ENCODE peak calls at places on chromosome 10, in five cellular contexts. One of them, this sample, is unnamed.

GRCh38 chr10:76309744-76310441 is 878.5 kb downstream of the LRMDA start:
- DNase-seq in activated CD4-positive, alpha-beta T cell treated with anti-CD3 and anti-CD28 coated beads for 24 hours: no peak
- DNase-seq in IMR-90: peak
- DNase-seq in caudate nucleus: no peak
- DNase-seq in memory B cell: no peak
- DNase-seq in this sample: no peak

GRCh38 chr10:119006451-119007210 is 22.9 kb upstream of the NANOS1 start:
- DNase-seq in activated CD4-positive, alpha-beta T cell treated with anti-CD3 and anti-CD28 coated beads for 24 hours: no peak
- DNase-seq in IMR-90: peak
- DNase-seq in caudate nucleus: no peak
- DNase-seq in memory B cell: no peak
- DNase-seq in this sample: no peak

GRCh38 chr10:24661374-24661773 is 62.3 kb downstream of the ARHGAP21 start:
- DNase-seq in activated CD4-positive, alpha-beta T cell treated with anti-CD3 and anti-CD28 coated beads for 24 hours: no peak
- DNase-seq in IMR-90: no peak
- DNase-seq in caudate nucleus: no peak
- DNase-seq in memory B cell: no peak
- DNase-seq in this sample: no peak

GRCh38 chr10:5975641-5976473 is 1.5 kb downstream of the IL15RA start:
- DNase-seq in activated CD4-positive, alpha-beta T cell treated with anti-CD3 and anti-CD28 coated beads for 24 hours: peak
- DNase-seq in IMR-90: peak
- DNase-seq in caudate nucleus: no peak
- DNase-seq in memory B cell: peak
- DNase-seq in this sample: no peak

GRCh38 chr10:47383254-47384147 is 592 bp downstream of the ZNF488 start:
- DNase-seq in activated CD4-positive, alpha-beta T cell treated with anti-CD3 and anti-CD28 coated beads for 24 hours: no peak
- DNase-seq in IMR-90: no peak
- DNase-seq in caudate nucleus: no peak
- DNase-seq in memory B cell: no peak
- DNase-seq in this sample: no peak

GRCh38 chr10:89537361-89537760 is 2.0 kb upstream of the SLC16A12 start:
- DNase-seq in activated CD4-positive, alpha-beta T cell treated with anti-CD3 and anti-CD28 coated beads for 24 hours: no peak
- DNase-seq in IMR-90: no peak
- DNase-seq in caudate nucleus: no peak
- DNase-seq in memory B cell: no peak
- DNase-seq in this sample: no peak

GRCh38 chr10:117537436-117537903 is 5.1 kb upstream of the EMX2 start:
- DNase-seq in activated CD4-positive, alpha-beta T cell treated with anti-CD3 and anti-CD28 coated beads for 24 hours: no peak
- DNase-seq in IMR-90: no peak
- DNase-seq in caudate nucleus: no peak
- DNase-seq in memory B cell: no peak
- DNase-seq in this sample: no peak

GRCh38 chr10:52599586-52600200 is 172.9 kb downstream of the MBL2 start:
- DNase-seq in activated CD4-positive, alpha-beta T cell treated with anti-CD3 and anti-CD28 coated beads for 24 hours: no peak
- DNase-seq in IMR-90: no peak
- DNase-seq in caudate nucleus: no peak
- DNase-seq in memory B cell: no peak
- DNase-seq in this sample: no peak

GRCh38 chr10:85767936-85768335 is 598.7 kb downstream of the GRID1 start:
- DNase-seq in activated CD4-positive, alpha-beta T cell treated with anti-CD3 and anti-CD28 coated beads for 24 hours: no peak
- DNase-seq in IMR-90: no peak
- DNase-seq in caudate nucleus: no peak
- DNase-seq in memory B cell: no peak
- DNase-seq in this sample: no peak

This sample was measured in substantia nigra.